ENCODE peak calls at places on chromosomes 11 and 22, in five cellular contexts. One of them, this sample, is unnamed.

GRCh38 chr11:61627831-61628753 is 47.2 kb upstream of the SYT7 start:
- DNase-seq in SK-N-SH: peak; percentile 83
- DNase-seq in mesendoderm: peak; percentile 80
- DNase-seq in fibroblast of lung: peak; percentile 55
- DNase-seq in Karpas-422: peak; percentile 74
- DNase-seq in this sample: peak; percentile 86

GRCh38 chr11:128342511-128343133 is 244.7 kb downstream of the ETS1 start:
- DNase-seq in SK-N-SH: no peak
- DNase-seq in mesendoderm: peak; percentile 40
- DNase-seq in fibroblast of lung: peak; percentile 81
- DNase-seq in Karpas-422: no peak
- DNase-seq in this sample: no peak

GRCh38 chr11:7490535-7490934 is 5.2 kb downstream of the OLFML1 start:
- DNase-seq in SK-N-SH: no peak
- DNase-seq in mesendoderm: no peak
- DNase-seq in fibroblast of lung: no peak
- DNase-seq in Karpas-422: no peak
- DNase-seq in this sample: no peak

GRCh38 chr11:65355013-65355775 is 643 bp downstream of the TIGD3 start:
- DNase-seq in SK-N-SH: peak; percentile 87
- DNase-seq in mesendoderm: peak; percentile 13
- DNase-seq in fibroblast of lung: no peak
- DNase-seq in Karpas-422: peak; percentile 66
- DNase-seq in this sample: peak; percentile 73

GRCh38 chr11:75078233-75078632 is 18.4 kb downstream of the OR2AT4 start:
- DNase-seq in SK-N-SH: no peak
- DNase-seq in mesendoderm: peak; percentile 85
- DNase-seq in fibroblast of lung: peak; percentile 22
- DNase-seq in Karpas-422: no peak
- DNase-seq in this sample: no peak

GRCh38 chr11:118343248-118343647 is 743 bp upstream of the CD3D start:
- DNase-seq in SK-N-SH: no peak
- DNase-seq in mesendoderm: no peak
- DNase-seq in fibroblast of lung: no peak
- DNase-seq in Karpas-422: peak; percentile 86
- DNase-seq in this sample: no peak

GRCh38 chr11:13335319-13335718 is 57.7 kb downstream of the BMAL1 start:
- DNase-seq in SK-N-SH: peak; percentile 69
- DNase-seq in mesendoderm: peak; percentile 78
- DNase-seq in fibroblast of lung: peak; percentile 57
- DNase-seq in Karpas-422: peak; percentile 79
- DNase-seq in this sample: peak; percentile 72

GRCh38 chr11:64356498-64357411 is 2.2 kb upstream of the RPS6KA4 start:
- DNase-seq in SK-N-SH: peak; percentile 83
- DNase-seq in mesendoderm: peak; percentile 94
- DNase-seq in fibroblast of lung: peak; percentile 22
- DNase-seq in Karpas-422: peak; percentile 88
- DNase-seq in this sample: peak; percentile 86

GRCh38 chr22:37561209-37562048 is 1.1 kb downstream of the CDC42EP1 start:
- DNase-seq in SK-N-SH: peak; percentile 94
- DNase-seq in mesendoderm: peak; percentile 92
- DNase-seq in fibroblast of lung: peak; percentile 84
- DNase-seq in Karpas-422: peak; percentile 91
- DNase-seq in this sample: peak; percentile 87

DNA sequence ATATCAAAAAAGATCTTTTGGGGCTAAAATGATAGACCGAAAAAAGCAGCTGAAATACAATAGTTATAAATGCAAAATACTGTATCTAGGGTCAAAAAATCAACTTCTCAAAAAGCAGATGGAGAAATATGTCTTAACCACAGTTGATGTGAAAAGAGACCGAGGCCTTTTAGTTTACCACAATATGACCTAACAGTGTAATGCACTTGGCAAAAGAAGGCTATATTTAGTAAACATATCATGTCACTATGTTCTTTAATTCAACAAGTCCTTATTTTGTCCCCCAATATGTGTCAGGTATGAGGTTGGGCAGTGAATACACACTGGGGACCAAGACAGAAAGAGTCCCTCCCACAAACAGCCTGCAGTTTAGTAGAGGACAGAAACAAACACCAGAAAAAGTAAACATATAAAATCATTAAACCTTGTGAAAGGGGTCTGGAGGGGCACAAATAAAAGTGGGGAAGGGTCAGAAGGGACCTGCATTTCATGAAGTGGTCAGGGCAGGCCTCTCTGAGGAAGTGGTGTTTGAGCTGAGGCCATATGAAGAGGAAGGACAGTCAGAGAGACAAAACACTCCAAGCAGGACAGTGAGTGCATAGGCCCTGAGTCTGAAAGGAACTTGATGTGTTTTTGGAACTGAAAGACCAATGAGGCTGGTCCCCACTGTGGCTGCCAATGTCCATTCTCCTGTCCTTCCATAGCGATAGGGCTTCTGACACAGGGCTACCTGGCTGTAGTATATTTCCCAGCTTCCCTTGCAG is 53.3 kb downstream of the LIF start:
- DNase-seq in SK-N-SH: no peak
- DNase-seq in mesendoderm: no peak
- DNase-seq in fibroblast of lung: no peak
- DNase-seq in Karpas-422: no peak
- DNase-seq in this sample: no peak
- H3K9ac ChIP-seq in SK-N-SH: no peak overlapping the region
- H3K9ac ChIP-seq in mesendoderm: no peak overlapping the region
- H3K9ac ChIP-seq in fibroblast of lung: no peak overlapping the region
- H3K9ac ChIP-seq in Karpas-422: no peak overlapping the region
- H3K9ac ChIP-seq in this sample: no peak overlapping the region

DNA sequence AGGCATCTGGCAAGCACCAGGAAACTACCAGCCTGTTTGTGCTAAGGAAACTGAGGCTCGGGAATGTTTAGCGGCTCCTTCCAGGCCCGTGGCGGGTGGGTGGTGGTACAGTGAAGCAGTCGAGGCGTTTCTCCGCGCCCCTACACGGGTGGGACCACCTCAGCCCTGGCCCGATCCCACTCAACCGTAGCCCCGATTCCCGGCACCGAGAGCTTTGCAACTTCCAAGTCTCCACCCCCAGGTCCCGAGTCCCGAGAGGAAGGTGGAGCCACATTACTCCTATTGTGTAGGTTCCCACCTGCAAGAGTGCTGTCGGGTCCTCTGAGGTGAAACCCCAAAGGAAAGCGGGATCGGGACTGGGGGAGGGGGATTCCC is 506 bp upstream of the DPP3 start:
- DNase-seq in SK-N-SH: no peak
- DNase-seq in mesendoderm: no peak
- DNase-seq in fibroblast of lung: no peak
- DNase-seq in Karpas-422: no peak
- DNase-seq in this sample: no peak
- H3K9ac ChIP-seq in SK-N-SH: peak overlapping the region; percentile 93
- H3K9ac ChIP-seq in mesendoderm: peak overlapping the region; percentile 91
- H3K9ac ChIP-seq in fibroblast of lung: peak overlapping the region; percentile 96
- H3K9ac ChIP-seq in Karpas-422: peak overlapping the region; percentile 81
- H3K9ac ChIP-seq in this sample: peak overlapping the region; percentile 79

DNA sequence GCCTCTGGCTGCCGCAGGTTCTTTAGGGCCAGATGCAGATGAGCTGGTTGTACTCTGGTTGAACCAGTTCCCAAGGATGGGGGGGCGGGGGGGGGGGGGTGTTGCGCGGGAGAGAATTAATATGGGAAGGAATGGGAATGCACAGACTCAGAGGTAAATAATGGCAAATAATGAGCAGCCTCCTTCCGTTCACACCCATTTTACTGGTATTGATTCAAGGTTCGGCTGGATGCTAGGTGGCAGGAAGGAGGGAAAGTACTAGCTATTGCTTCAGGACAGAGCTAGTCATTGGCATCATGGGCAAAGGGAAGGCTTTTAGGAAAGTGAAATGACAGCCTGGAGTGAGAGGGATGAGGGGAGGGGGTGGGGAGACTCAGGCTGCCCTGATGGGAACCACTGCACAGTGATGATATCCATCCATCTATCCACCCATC is at the start of gene VSTM5:
- DNase-seq in SK-N-SH: no peak
- DNase-seq in mesendoderm: no peak
- DNase-seq in fibroblast of lung: no peak
- DNase-seq in Karpas-422: no peak
- DNase-seq in this sample: no peak
- H3K9ac ChIP-seq in SK-N-SH: peak within 1 kb of the TSS; percentile 21
- H3K9ac ChIP-seq in mesendoderm: peak within 1 kb of the TSS; percentile 28
- H3K9ac ChIP-seq in fibroblast of lung: peak within 1 kb of the TSS; percentile 42
- H3K9ac ChIP-seq in Karpas-422: no peak within 1 kb of the TSS
- H3K9ac ChIP-seq in this sample: no peak within 1 kb of the TSS

GRCh38 chr22:28788601-28789000 is 11.8 kb downstream of the XBP1 start:
- DNase-seq in SK-N-SH: no peak
- DNase-seq in mesendoderm: no peak
- DNase-seq in fibroblast of lung: no peak
- DNase-seq in Karpas-422: no peak
- DNase-seq in this sample: no peak
- H3K9ac ChIP-seq in SK-N-SH: no peak overlapping the region
- H3K9ac ChIP-seq in mesendoderm: no peak overlapping the region
- H3K9ac ChIP-seq in fibroblast of lung: no peak overlapping the region
- H3K9ac ChIP-seq in Karpas-422: no peak overlapping the region
- H3K9ac ChIP-seq in this sample: no peak overlapping the region

GRCh38 chr22:44032126-44032730 is 8.1 kb downstream of the PARVB start:
- DNase-seq in SK-N-SH: no peak
- DNase-seq in mesendoderm: no peak
- DNase-seq in fibroblast of lung: peak; percentile 60
- DNase-seq in Karpas-422: no peak
- DNase-seq in this sample: no peak

GRCh38 chr22:44031111-44031963 is 7.2 kb downstream of the PARVB start:
- DNase-seq in SK-N-SH: no peak
- DNase-seq in mesendoderm: no peak
- DNase-seq in fibroblast of lung: no peak
- DNase-seq in Karpas-422: no peak
- DNase-seq in this sample: no peak

GRCh38 chr22:44033287-44033686 is 9.2 kb downstream of the PARVB start:
- DNase-seq in SK-N-SH: no peak
- DNase-seq in mesendoderm: no peak
- DNase-seq in fibroblast of lung: no peak
- DNase-seq in Karpas-422: no peak
- DNase-seq in this sample: no peak

GRCh38 chr22:44030702-44031082 is 6.6 kb downstream of the PARVB start:
- DNase-seq in SK-N-SH: no peak
- DNase-seq in mesendoderm: no peak
- DNase-seq in fibroblast of lung: no peak
- DNase-seq in Karpas-422: no peak
- DNase-seq in this sample: no peak

GRCh38 chr22:44033689-44034088 is 9.6 kb downstream of the PARVB start:
- DNase-seq in SK-N-SH: no peak
- DNase-seq in mesendoderm: peak; percentile 25
- DNase-seq in fibroblast of lung: no peak
- DNase-seq in Karpas-422: no peak
- DNase-seq in this sample: no peak
- H3K9ac ChIP-seq in SK-N-SH: no peak overlapping the region
- H3K9ac ChIP-seq in mesendoderm: no peak overlapping the region
- H3K9ac ChIP-seq in fibroblast of lung: no peak overlapping the region
- H3K9ac ChIP-seq in Karpas-422: no peak overlapping the region
- H3K9ac ChIP-seq in this sample: no peak overlapping the region

DNA sequence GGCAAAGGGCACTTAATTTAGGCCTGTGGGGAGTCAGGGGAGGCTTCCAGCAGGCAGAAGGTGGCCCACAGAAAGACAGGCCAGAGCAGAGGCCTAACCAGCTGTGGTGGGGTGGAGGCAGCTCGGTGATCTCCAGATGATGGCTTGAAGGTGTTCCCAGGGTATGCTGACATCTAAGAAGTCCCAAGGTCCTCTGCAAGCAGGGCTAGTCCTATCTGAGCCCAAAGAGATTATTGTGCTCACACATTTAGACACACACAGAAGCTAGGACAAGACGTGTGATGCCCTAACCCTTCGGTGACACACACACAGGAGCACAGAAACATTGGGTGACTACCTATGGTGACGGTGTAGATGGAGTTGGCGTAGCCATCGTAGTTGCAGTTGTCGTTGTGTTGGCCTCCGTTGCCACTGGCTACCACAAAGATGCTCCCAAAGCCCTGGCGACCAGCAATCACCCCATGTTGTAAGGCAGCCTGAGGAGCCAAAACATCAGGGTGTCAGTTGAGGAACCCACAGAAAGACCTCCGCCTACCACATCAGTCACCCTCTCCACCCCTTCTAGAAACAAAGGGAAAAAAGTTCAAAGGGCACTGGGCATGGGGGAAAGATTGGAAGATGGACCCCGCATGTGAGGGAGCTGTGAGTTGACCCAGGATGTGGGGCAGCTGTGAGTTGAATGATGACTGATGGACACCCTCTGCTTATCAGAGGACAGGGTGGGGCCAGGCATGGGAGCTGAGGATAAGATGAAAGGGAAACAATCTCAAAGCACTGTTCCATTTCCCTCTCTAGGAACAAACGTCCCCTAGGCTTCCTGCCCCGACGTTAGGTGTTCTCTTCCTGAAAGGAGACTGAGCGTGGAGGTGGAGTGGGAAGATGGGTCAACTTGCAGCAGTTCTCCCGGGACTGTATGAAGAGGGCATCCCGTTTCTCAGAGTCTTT is 7.9 kb downstream of the PCSK7 start:
- DNase-seq in SK-N-SH: no peak
- DNase-seq in mesendoderm: no peak
- DNase-seq in fibroblast of lung: no peak
- DNase-seq in Karpas-422: no peak
- DNase-seq in this sample: no peak
- H3K9ac ChIP-seq in SK-N-SH: no peak overlapping the region
- H3K9ac ChIP-seq in mesendoderm: no peak overlapping the region
- H3K9ac ChIP-seq in fibroblast of lung: no peak overlapping the region
- H3K9ac ChIP-seq in Karpas-422: no peak overlapping the region
- H3K9ac ChIP-seq in this sample: no peak overlapping the region

GRCh38 chr22:18067548-18068341 is 10.0 kb upstream of the PEX26 start:
- DNase-seq in SK-N-SH: no peak
- DNase-seq in mesendoderm: peak; percentile 42
- DNase-seq in fibroblast of lung: peak; percentile 44
- DNase-seq in Karpas-422: peak; percentile 43
- DNase-seq in this sample: no peak
- H3K9ac ChIP-seq in SK-N-SH: no peak overlapping the region
- H3K9ac ChIP-seq in mesendoderm: no peak overlapping the region
- H3K9ac ChIP-seq in fibroblast of lung: no peak overlapping the region
- H3K9ac ChIP-seq in Karpas-422: peak overlapping the region; percentile 74
- H3K9ac ChIP-seq in this sample: no peak overlapping the region

GRCh38 chr11:36091256-36091811 is 147.5 kb downstream of the LDLRAD3 start:
- DNase-seq in SK-N-SH: no peak
- DNase-seq in mesendoderm: peak; percentile 69
- DNase-seq in fibroblast of lung: peak; percentile 95
- DNase-seq in Karpas-422: no peak
- DNase-seq in this sample: no peak
- H3K9ac ChIP-seq in SK-N-SH: no peak overlapping the region
- H3K9ac ChIP-seq in mesendoderm: no peak overlapping the region
- H3K9ac ChIP-seq in fibroblast of lung: no peak overlapping the region
- H3K9ac ChIP-seq in Karpas-422: no peak overlapping the region
- H3K9ac ChIP-seq in this sample: no peak overlapping the region

GRCh38 chr11:19374189-19374588 is 133.4 kb upstream of the E2F8 start:
- DNase-seq in SK-N-SH: no peak
- DNase-seq in mesendoderm: no peak
- DNase-seq in fibroblast of lung: peak; percentile 85
- DNase-seq in Karpas-422: no peak
- DNase-seq in this sample: no peak

GRCh38 chr11:19368726-19369364 is 128.1 kb upstream of the E2F8 start:
- DNase-seq in SK-N-SH: no peak
- DNase-seq in mesendoderm: no peak
- DNase-seq in fibroblast of lung: no peak
- DNase-seq in Karpas-422: peak; percentile 68
- DNase-seq in this sample: no peak

GRCh38 chr11:19370100-19370861 is 129.5 kb upstream of the E2F8 start:
- DNase-seq in SK-N-SH: no peak
- DNase-seq in mesendoderm: peak; percentile 39
- DNase-seq in fibroblast of lung: peak; percentile 54
- DNase-seq in Karpas-422: no peak
- DNase-seq in this sample: no peak

GRCh38 chr11:19367051-19367709 is 126.4 kb upstream of the E2F8 start:
- DNase-seq in SK-N-SH: no peak
- DNase-seq in mesendoderm: no peak
- DNase-seq in fibroblast of lung: peak; percentile 82
- DNase-seq in Karpas-422: no peak
- DNase-seq in this sample: no peak

GRCh38 chr11:19372381-19372780 is 131.6 kb upstream of the E2F8 start:
- DNase-seq in SK-N-SH: no peak
- DNase-seq in mesendoderm: no peak
- DNase-seq in fibroblast of lung: no peak
- DNase-seq in Karpas-422: no peak
- DNase-seq in this sample: no peak
- H3K9ac ChIP-seq in SK-N-SH: no peak overlapping the region
- H3K9ac ChIP-seq in mesendoderm: no peak overlapping the region
- H3K9ac ChIP-seq in fibroblast of lung: no peak overlapping the region
- H3K9ac ChIP-seq in Karpas-422: no peak overlapping the region
- H3K9ac ChIP-seq in this sample: no peak overlapping the region

This sample was measured in neural progenitor cell.